ENCODE peak calls at places on chromosomes 3 and 15, in ten cellular contexts. O is H1, P is sigmoid colon, Z is mesothelial cell of epicardium, V is A673, J is Calu3, B is glutamatergic neuron, U is B cell, A is fibroblast of lung, L is GM12865. D is an unnamed sample.

GRCh38 chr3:13069495-13069894 is 3.7 kb downstream of the IQSEC1 start:
- DNase-seq in P (no peak), V (no peak), Z (no peak), B (no peak), U (peak), O (no peak), L (peak), A (no peak), J (no peak), D (peak)

GRCh38 chr15:31471731-31472430 is 145.2 kb downstream of the KLF13 start:
- DNase-seq in P (no peak), O (no peak), L (no peak), Z (no peak), V (no peak), U (no peak), A (peak), B (no peak), J (no peak), D (no peak)

GRCh38 chr3:141965471-141965870 is 89.0 kb downstream of the ATP1B3 start:
- DNase-seq in A (no peak), L (no peak), P (no peak), B (no peak), U (no peak), Z (no peak), J (no peak), V (no peak), O (no peak), D (no peak)

GRCh38 chr15:87387681-87388240 is 868.8 kb downstream of the NTRK3 start:
- DNase-seq in A (peak), O (no peak), L (no peak), P (no peak), B (no peak), J (no peak), Z (no peak), U (no peak), V (no peak), D (no peak)

GRCh38 chr3:9396301-9396631 is 1.1 kb upstream of the SETD5 start:
- DNase-seq in L (peak), V (peak), O (no peak), J (peak), B (peak), P (peak), U (no peak), Z (no peak), A (peak), D (peak)

GRCh38 chr3:120495809-120496208 is 45.0 kb upstream of the FSTL1 start:
- DNase-seq in U (no peak), L (no peak), P (no peak), B (no peak), V (no peak), J (no peak), O (no peak), Z (no peak), A (no peak), D (no peak)

GRCh38 chr3:97971679-97972567 is at the start of gene RIOX2:
- DNase-seq in O (peak), L (peak), J (peak), P (peak), A (peak), U (peak), B (peak), Z (peak), V (peak), D (peak)

GRCh38 chr15:101359365-101359947 is 64.4 kb upstream of the SNRPA1 start:
- DNase-seq in B (no peak), L (no peak), J (no peak), P (no peak), U (no peak), O (peak), A (no peak), Z (no peak), V (no peak), D (no peak)

GRCh38 chr3:43641306-43642114 is 19.7 kb upstream of the ANO10 start:
- DNase-seq in V (no peak), Z (no peak), P (no peak), B (no peak), U (no peak), L (no peak), A (peak), O (no peak), J (no peak), D (no peak)

GRCh38 chr3:18246336-18247060 is 178.6 kb downstream of the SATB1 start:
- DNase-seq in B (no peak), V (no peak), J (no peak), O (no peak), P (no peak), U (no peak), Z (no peak), A (no peak), L (no peak), D (no peak)

GRCh38 chr3:132723024-132723462 is 834 bp upstream of the NPHP3 start:
- DNase-seq in V (no peak), P (no peak), L (peak), J (no peak), A (no peak), U (no peak), B (no peak), O (no peak), Z (no peak), D (peak)

GRCh38 chr3:132726341-132726823 is 4.2 kb upstream of the NPHP3 start:
- DNase-seq in U (peak), O (no peak), A (peak), L (peak), B (no peak), Z (no peak), P (no peak), V (peak), J (no peak), D (peak)

GRCh38 chr3:132723551-132723950 is 1.3 kb upstream of the NPHP3 start:
- DNase-seq in B (no peak), Z (no peak), L (no peak), O (no peak), U (no peak), J (no peak), V (no peak), A (peak), P (no peak), D (no peak)

GRCh38 chr3:132722165-132723023 is at the start of gene NPHP3:
- DNase-seq in V (peak), O (peak), Z (peak), B (peak), J (peak), L (peak), P (peak), U (peak), A (peak), D (peak)

GRCh38 chr3:132721479-132722164 is 587 bp downstream of the NPHP3 start:
- DNase-seq in V (peak), Z (peak), J (peak), U (no peak), L (peak), P (peak), B (peak), A (peak), O (peak), D (no peak)
- TF ChIP-seq CTCF in V (no peak), Z (peak), J (peak), U (no peak), L (no peak), P (peak), B (peak), A (no peak), O (peak), D (no peak)

GRCh38 chr3:167346171-167346570 is 33.9 kb downstream of the ZBBX start:
- DNase-seq in P (no peak), V (no peak), J (no peak), L (no peak), O (no peak), B (no peak), Z (no peak), U (no peak), A (no peak), D (no peak)

DNA sequence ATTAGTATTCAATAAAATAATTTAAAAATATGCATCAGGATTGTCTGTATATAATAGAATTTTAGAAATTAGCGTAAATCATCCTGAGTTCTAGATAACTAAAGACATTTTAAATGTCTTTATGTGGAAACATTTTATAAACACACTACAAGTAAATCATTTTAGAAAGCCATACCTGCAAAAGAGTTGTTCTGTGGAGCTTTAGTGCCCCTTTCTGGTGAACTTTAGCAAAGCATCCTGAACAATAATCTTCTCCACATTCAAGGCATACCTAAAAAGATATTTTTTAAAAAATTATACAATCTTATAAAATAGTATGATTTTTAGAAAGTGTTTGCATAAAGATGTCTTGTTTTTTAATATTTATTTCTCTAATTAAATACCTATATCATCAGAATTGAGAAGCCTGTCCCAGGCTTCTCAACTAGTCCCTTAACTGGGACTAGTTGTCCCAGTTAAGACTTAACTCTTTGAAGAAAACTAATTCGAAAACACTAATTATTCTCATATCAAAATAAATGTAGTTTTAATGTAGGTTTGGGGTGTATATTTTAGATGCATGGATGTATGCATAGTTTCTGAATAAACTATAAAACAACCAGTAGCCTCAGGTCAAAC is 29.7 kb downstream of the ZBBX start:
- DNase-seq in O (no peak), J (peak), U (no peak), A (peak), P (no peak), V (peak), Z (no peak), B (no peak), L (peak), D (no peak)
- TF ChIP-seq CTCF in O (no peak), J (peak), U (no peak), A (peak), P (peak), V (peak), Z (peak), B (peak), L (peak), D (peak)

GRCh38 chr15:75843618-75844610 is 667 bp downstream of the UBE2Q2 start:
- DNase-seq in P (peak), V (peak), U (peak), J (peak), O (peak), A (peak), L (peak), B (peak), Z (peak), D (peak)
- TF ChIP-seq CTCF in P (no peak), V (no peak), U (no peak), J (no peak), O (no peak), A (no peak), L (no peak), B (no peak), Z (no peak), D (no peak)

GRCh38 chr15:44726568-44727461 is 9.5 kb upstream of the TRIM69 start:
- DNase-seq in P (peak), U (no peak), V (peak), B (no peak), O (no peak), J (peak), L (peak), A (peak), Z (no peak), D (peak)
- TF ChIP-seq CTCF in P (no peak), U (no peak), V (no peak), B (no peak), O (no peak), J (no peak), L (no peak), A (no peak), Z (no peak), D (no peak)

GRCh38 chr15:45703670-45704328 is 69.0 kb downstream of the SQOR start:
- DNase-seq in P (no peak), L (no peak), B (no peak), O (peak), J (no peak), Z (no peak), U (no peak), V (no peak), A (no peak), D (no peak)
- TF ChIP-seq CTCF in P (no peak), L (peak), B (peak), O (peak), J (no peak), Z (no peak), U (peak), V (peak), A (no peak), D (no peak)